ENCODE peak calls at places on chromosomes 4 and X, in six cellular contexts. One of them, this sample, is unnamed.

GRCh38 chr4:2515835-2516550 is 20.5 kb upstream of the FAM193A start:
- DNase-seq in psoas muscle: peak
- DNase-seq in upper lobe of left lung: no peak
- DNase-seq in cardiac fibroblast: peak
- DNase-seq in endothelial cell of umbilical vein: no peak
- DNase-seq in GM23338: no peak
- DNase-seq in this sample: no peak

GRCh38 chr4:16532240-16532990 is 306.1 kb upstream of the TAPT1 start:
- DNase-seq in GM23338: no peak
- DNase-seq in upper lobe of left lung: no peak
- DNase-seq in psoas muscle: no peak
- DNase-seq in cardiac fibroblast: peak
- DNase-seq in endothelial cell of umbilical vein: peak
- DNase-seq in this sample: peak

GRCh38 chrX:55778322-55778721 is 60.8 kb downstream of the RRAGB start:
- DNase-seq in GM23338: no peak
- DNase-seq in psoas muscle: no peak
- DNase-seq in endothelial cell of umbilical vein: no peak
- DNase-seq in cardiac fibroblast: no peak
- DNase-seq in upper lobe of left lung: no peak
- DNase-seq in this sample: no peak

GRCh38 chrX:71315917-71316316 is 14.4 kb downstream of the ITGB1BP2 start:
- DNase-seq in cardiac fibroblast: peak
- DNase-seq in upper lobe of left lung: no peak
- DNase-seq in GM23338: no peak
- DNase-seq in endothelial cell of umbilical vein: no peak
- DNase-seq in psoas muscle: no peak
- DNase-seq in this sample: peak

GRCh38 chr4:100302061-100303026 is 112.1 kb upstream of the DDIT4L start:
- DNase-seq in cardiac fibroblast: peak
- DNase-seq in GM23338: no peak
- DNase-seq in upper lobe of left lung: no peak
- DNase-seq in endothelial cell of umbilical vein: peak
- DNase-seq in psoas muscle: peak
- DNase-seq in this sample: no peak

GRCh38 chr4:54941994-54942552 is 183.3 kb downstream of the KDR start:
- DNase-seq in cardiac fibroblast: peak
- DNase-seq in endothelial cell of umbilical vein: peak
- DNase-seq in psoas muscle: peak
- DNase-seq in GM23338: no peak
- DNase-seq in upper lobe of left lung: no peak
- DNase-seq in this sample: no peak

GRCh38 chr4:184805462-184806245 is 20.1 kb downstream of the ACSL1 start:
- DNase-seq in endothelial cell of umbilical vein: no peak
- DNase-seq in cardiac fibroblast: peak
- DNase-seq in psoas muscle: peak
- DNase-seq in upper lobe of left lung: peak
- DNase-seq in GM23338: no peak
- DNase-seq in this sample: peak

GRCh38 chrX:55489315-55490009 is at the start of gene USP51:
- DNase-seq in upper lobe of left lung: peak
- DNase-seq in cardiac fibroblast: peak
- DNase-seq in psoas muscle: peak
- DNase-seq in GM23338: peak
- DNase-seq in endothelial cell of umbilical vein: peak
- DNase-seq in this sample: peak

GRCh38 chrX:29468911-29469494 is 746.4 kb upstream of the MAGEB2 start:
- DNase-seq in endothelial cell of umbilical vein: peak
- DNase-seq in upper lobe of left lung: no peak
- DNase-seq in psoas muscle: no peak
- DNase-seq in GM23338: no peak
- DNase-seq in cardiac fibroblast: no peak
- DNase-seq in this sample: no peak

GRCh38 chr4:156496797-156497196 is 474.8 kb downstream of the PDGFC start:
- DNase-seq in endothelial cell of umbilical vein: no peak
- DNase-seq in cardiac fibroblast: no peak
- DNase-seq in upper lobe of left lung: no peak
- DNase-seq in psoas muscle: no peak
- DNase-seq in GM23338: no peak
- DNase-seq in this sample: peak

GRCh38 chrX:105211051-105211575 is 9.4 kb downstream of the TEX13A start:
- DNase-seq in endothelial cell of umbilical vein: no peak
- DNase-seq in cardiac fibroblast: peak
- DNase-seq in upper lobe of left lung: no peak
- DNase-seq in GM23338: no peak
- DNase-seq in psoas muscle: no peak
- DNase-seq in this sample: peak

GRCh38 chr4:37326852-37327251 is 82.3 kb downstream of the NWD2 start:
- DNase-seq in upper lobe of left lung: no peak
- DNase-seq in GM23338: no peak
- DNase-seq in endothelial cell of umbilical vein: no peak
- DNase-seq in cardiac fibroblast: no peak
- DNase-seq in psoas muscle: no peak
- DNase-seq in this sample: no peak

GRCh38 chr4:105153749-105154148 is 7.1 kb downstream of the TET2 start:
- DNase-seq in psoas muscle: no peak
- DNase-seq in endothelial cell of umbilical vein: no peak
- DNase-seq in GM23338: no peak
- DNase-seq in upper lobe of left lung: no peak
- DNase-seq in cardiac fibroblast: no peak
- DNase-seq in this sample: no peak

GRCh38 chr4:105155426-105155825 is 8.8 kb downstream of the TET2 start:
- DNase-seq in cardiac fibroblast: no peak
- DNase-seq in psoas muscle: no peak
- DNase-seq in endothelial cell of umbilical vein: no peak
- DNase-seq in GM23338: no peak
- DNase-seq in upper lobe of left lung: no peak
- DNase-seq in this sample: no peak

GRCh38 chr4:105154576-105154975 is 7.9 kb downstream of the TET2 start:
- DNase-seq in upper lobe of left lung: no peak
- DNase-seq in endothelial cell of umbilical vein: no peak
- DNase-seq in psoas muscle: no peak
- DNase-seq in cardiac fibroblast: no peak
- DNase-seq in GM23338: peak
- DNase-seq in this sample: no peak

GRCh38 chr4:105162123-105162796 is 15.6 kb downstream of the TET2 start:
- DNase-seq in endothelial cell of umbilical vein: no peak
- DNase-seq in GM23338: peak
- DNase-seq in upper lobe of left lung: no peak
- DNase-seq in psoas muscle: no peak
- DNase-seq in cardiac fibroblast: no peak
- DNase-seq in this sample: no peak

DNA sequence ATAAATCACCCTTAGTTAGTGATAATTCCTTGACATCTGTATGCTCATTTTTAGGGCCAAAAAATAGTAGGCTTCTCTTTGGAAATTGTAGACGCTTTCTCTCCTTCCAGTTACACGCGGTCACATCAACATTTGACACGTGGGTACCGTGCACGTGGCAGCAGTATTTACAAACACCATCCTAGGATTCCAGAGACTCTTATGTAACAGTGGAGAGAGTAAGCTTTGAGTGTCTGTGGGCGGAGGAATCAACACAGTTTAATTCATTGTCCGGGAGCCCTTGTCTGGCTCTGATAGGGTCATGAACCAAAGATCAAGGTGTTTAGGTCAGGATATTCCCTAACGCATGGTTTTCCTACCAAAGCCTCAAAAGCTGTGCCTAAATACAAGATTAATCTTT is 12.2 kb downstream of the TET2 start:
- DNase-seq in endothelial cell of umbilical vein: no peak
- DNase-seq in cardiac fibroblast: peak
- DNase-seq in GM23338: peak
- DNase-seq in upper lobe of left lung: no peak
- DNase-seq in psoas muscle: no peak
- DNase-seq in this sample: peak
- H3K4me3 ChIP-seq in endothelial cell of umbilical vein: no peak
- H3K4me3 ChIP-seq in cardiac fibroblast: no peak
- H3K4me3 ChIP-seq in GM23338: no peak
- H3K4me3 ChIP-seq in upper lobe of left lung: no peak
- H3K4me3 ChIP-seq in psoas muscle: peak
- H3K4me3 ChIP-seq in this sample: no peak

DNA sequence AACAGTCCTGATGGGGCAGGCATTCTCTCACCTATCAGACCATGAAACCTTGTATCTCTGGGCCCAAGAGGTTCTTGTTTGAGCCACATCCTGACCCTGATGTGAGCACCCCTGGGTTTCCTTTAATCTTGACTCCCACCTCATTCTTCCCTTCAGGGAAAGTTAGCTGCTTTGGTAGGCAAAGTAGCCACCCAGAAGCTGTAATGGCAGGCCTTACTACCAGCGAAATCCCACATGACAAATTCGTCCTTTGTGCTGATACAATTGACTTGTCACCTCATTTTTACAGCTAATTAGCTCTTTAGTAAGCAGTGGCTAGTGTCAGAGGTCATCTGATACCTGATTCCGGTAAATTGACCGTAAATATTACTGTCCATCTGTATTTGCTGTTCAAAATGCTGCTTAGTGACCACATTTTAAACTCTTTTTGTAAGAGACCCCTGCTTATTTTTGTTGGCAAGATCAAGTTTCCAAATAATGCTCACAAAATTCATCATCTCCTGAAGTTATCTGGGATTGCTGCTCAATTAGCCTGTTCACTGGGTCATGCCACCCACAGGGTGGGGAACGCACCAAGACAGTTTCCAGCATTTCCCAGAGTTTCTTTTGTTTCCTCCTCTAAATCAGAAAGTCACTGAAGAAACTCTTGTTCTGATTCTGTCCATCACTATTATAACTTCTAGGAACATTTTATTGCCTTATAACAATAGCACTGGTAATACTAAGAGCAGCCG is 329.7 kb downstream of the GPAT3 start:
- DNase-seq in endothelial cell of umbilical vein: no peak
- DNase-seq in cardiac fibroblast: no peak
- DNase-seq in GM23338: no peak
- DNase-seq in psoas muscle: no peak
- DNase-seq in upper lobe of left lung: no peak
- DNase-seq in this sample: no peak
- H3K4me3 ChIP-seq in endothelial cell of umbilical vein: no peak
- H3K4me3 ChIP-seq in cardiac fibroblast: no peak
- H3K4me3 ChIP-seq in GM23338: no peak
- H3K4me3 ChIP-seq in psoas muscle: no peak
- H3K4me3 ChIP-seq in upper lobe of left lung: no peak
- H3K4me3 ChIP-seq in this sample: no peak

DNA sequence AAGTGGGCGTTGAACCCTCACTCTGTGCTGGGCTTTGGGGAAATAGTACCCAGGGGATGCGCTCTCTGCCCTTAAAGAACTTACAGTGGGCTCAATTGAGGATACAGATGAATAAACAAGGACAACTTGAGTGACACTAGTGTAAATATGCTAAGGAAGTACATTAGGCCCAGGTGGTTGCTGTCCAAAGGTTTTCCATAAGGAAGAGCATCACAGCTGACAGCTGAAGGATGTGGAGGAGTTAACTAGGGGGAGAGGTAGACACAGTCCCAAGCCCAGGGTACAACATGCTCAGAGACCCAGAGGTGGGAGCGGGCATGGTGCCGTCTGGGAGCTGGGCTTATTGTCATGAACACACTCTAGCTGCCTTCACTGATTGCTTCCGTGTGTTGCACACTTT is 49.5 kb downstream of the TENM3 start:
- DNase-seq in cardiac fibroblast: no peak
- DNase-seq in upper lobe of left lung: no peak
- DNase-seq in psoas muscle: no peak
- DNase-seq in endothelial cell of umbilical vein: no peak
- DNase-seq in GM23338: no peak
- DNase-seq in this sample: no peak
- H3K4me3 ChIP-seq in cardiac fibroblast: no peak
- H3K4me3 ChIP-seq in upper lobe of left lung: no peak
- H3K4me3 ChIP-seq in psoas muscle: no peak
- H3K4me3 ChIP-seq in endothelial cell of umbilical vein: no peak
- H3K4me3 ChIP-seq in GM23338: no peak
- H3K4me3 ChIP-seq in this sample: no peak

GRCh38 chr4:153257966-153258365 is 53.7 kb downstream of the TRIM2 start:
- DNase-seq in endothelial cell of umbilical vein: no peak
- DNase-seq in GM23338: peak
- DNase-seq in upper lobe of left lung: no peak
- DNase-seq in psoas muscle: no peak
- DNase-seq in cardiac fibroblast: no peak
- DNase-seq in this sample: no peak

GRCh38 chr4:153258750-153259149 is 54.5 kb downstream of the TRIM2 start:
- DNase-seq in upper lobe of left lung: no peak
- DNase-seq in psoas muscle: no peak
- DNase-seq in GM23338: peak
- DNase-seq in cardiac fibroblast: no peak
- DNase-seq in endothelial cell of umbilical vein: no peak
- DNase-seq in this sample: no peak

GRCh38 chr4:153255233-153255632 is 51.0 kb downstream of the TRIM2 start:
- DNase-seq in cardiac fibroblast: no peak
- DNase-seq in upper lobe of left lung: no peak
- DNase-seq in GM23338: peak
- DNase-seq in endothelial cell of umbilical vein: no peak
- DNase-seq in psoas muscle: no peak
- DNase-seq in this sample: no peak

GRCh38 chr4:153259679-153260078 is 55.4 kb downstream of the TRIM2 start:
- DNase-seq in GM23338: peak
- DNase-seq in endothelial cell of umbilical vein: no peak
- DNase-seq in upper lobe of left lung: no peak
- DNase-seq in cardiac fibroblast: no peak
- DNase-seq in psoas muscle: no peak
- DNase-seq in this sample: no peak

GRCh38 chr4:153257151-153257620 is 52.9 kb downstream of the TRIM2 start:
- DNase-seq in cardiac fibroblast: peak
- DNase-seq in endothelial cell of umbilical vein: peak
- DNase-seq in GM23338: peak
- DNase-seq in psoas muscle: peak
- DNase-seq in upper lobe of left lung: no peak
- DNase-seq in this sample: peak
- H3K4me3 ChIP-seq in cardiac fibroblast: no peak
- H3K4me3 ChIP-seq in endothelial cell of umbilical vein: no peak
- H3K4me3 ChIP-seq in GM23338: peak
- H3K4me3 ChIP-seq in psoas muscle: no peak
- H3K4me3 ChIP-seq in upper lobe of left lung: no peak
- H3K4me3 ChIP-seq in this sample: peak

This sample was measured in fibroblast of mammary gland.